ENCODE peak calls at places on chromosomes 1 and 21, in nine cellular contexts. Y is GM13977, C is dorsolateral prefrontal cortex, G is cardiac fibroblast, L is foreskin keratinocyte, I is HFF-Myc, T is body of pancreas, X is Calu3, D is upper lobe of right lung. N is an unnamed sample.

GRCh38 chr1:201917362-201918033 is 28.8 kb downstream of the SHISA4 start:
- DNase-seq in T (peak), Y (no peak), C (no peak), I (peak), L (peak), G (peak), X (peak), D (no peak), N (no peak)

GRCh38 chr1:2592672-2593071 is 6.1 kb downstream of the PRXL2B start:
- DNase-seq in X (peak), L (no peak), I (no peak), D (peak), T (peak), C (no peak), Y (no peak), G (no peak), N (no peak)

GRCh38 chr1:37498872-37499617 is 15.5 kb downstream of the MEAF6 start:
- DNase-seq in L (peak), I (no peak), G (peak), D (no peak), C (no peak), T (peak), Y (no peak), X (peak), N (no peak)

GRCh38 chr1:169451425-169451824 is 24.2 kb upstream of the CCDC181 start:
- DNase-seq in G (no peak), X (no peak), C (no peak), Y (no peak), T (no peak), L (peak), D (no peak), I (no peak), N (no peak)

GRCh38 chr1:155889566-155889965 is 21.6 kb downstream of the RIT1 start:
- DNase-seq in G (peak), C (no peak), I (no peak), D (no peak), X (no peak), L (no peak), T (no peak), Y (no peak), N (no peak)

GRCh38 chr1:232568906-232569305 is 61.0 kb downstream of the SIPA1L2 start:
- DNase-seq in T (no peak), D (no peak), I (no peak), X (no peak), L (no peak), Y (no peak), C (no peak), G (no peak), N (no peak)

GRCh38 chr1:210222288-210223006 is 10.1 kb upstream of the SERTAD4 start:
- DNase-seq in C (no peak), L (peak), X (peak), Y (no peak), G (peak), D (no peak), I (no peak), T (peak), N (no peak)

GRCh38 chr1:234322979-234323378 is 50.3 kb upstream of the COA6 start:
- DNase-seq in I (no peak), L (no peak), C (no peak), X (peak), G (peak), D (peak), Y (peak), T (peak), N (peak)

GRCh38 chr1:210816136-210816535 is 317.8 kb downstream of the KCNH1 start:
- DNase-seq in D (no peak), C (no peak), I (no peak), L (no peak), X (no peak), G (no peak), T (no peak), Y (no peak), N (no peak)

GRCh38 chr1:71019248-71019647 is 28.4 kb downstream of the PTGER3 start:
- DNase-seq in G (no peak), Y (no peak), I (no peak), C (no peak), T (no peak), L (no peak), X (no peak), D (no peak), N (no peak)

GRCh38 chr1:118987431-118988185 is 535 bp downstream of the TBX15 start:
- DNase-seq in T (no peak), I (no peak), G (peak), Y (peak), X (no peak), L (no peak), C (no peak), D (no peak), N (no peak)

GRCh38 chr1:211285196-211285595 is 26.0 kb downstream of the RCOR3 start:
- DNase-seq in L (no peak), C (no peak), D (no peak), T (no peak), I (no peak), G (peak), X (no peak), Y (no peak), N (no peak)

GRCh38 chr1:25361901-25362300 is 23.8 kb downstream of the TMEM50A start:
- DNase-seq in T (no peak), G (peak), I (no peak), Y (no peak), C (no peak), D (no peak), X (no peak), L (no peak), N (no peak)

GRCh38 chr1:178580876-178581275 is 68.0 kb downstream of the TEX35 start:
- DNase-seq in T (no peak), X (no peak), I (no peak), Y (no peak), L (no peak), G (no peak), C (no peak), D (no peak), N (no peak)

GRCh38 chr1:247330548-247331171 is 1.0 kb downstream of the ZNF496 start:
- DNase-seq in X (no peak), I (no peak), C (no peak), G (no peak), T (no peak), Y (no peak), D (no peak), L (no peak), N (peak)

GRCh38 chr1:11563560-11564069 is 84.7 kb downstream of the DISP3 start:
- DNase-seq in Y (no peak), L (peak), G (peak), I (no peak), C (no peak), D (no peak), X (no peak), T (no peak), N (peak)

GRCh38 chr1:47781171-47781959 is 215.8 kb downstream of the TRABD2B start:
- DNase-seq in X (no peak), C (no peak), T (no peak), I (no peak), Y (no peak), G (no peak), L (no peak), D (no peak), N (no peak)

GRCh38 chr1:23423415-23424170 is 955 bp downstream of the TCEA3 start:
- DNase-seq in Y (no peak), X (peak), L (no peak), D (peak), I (no peak), T (peak), C (no peak), G (no peak), N (no peak)

GRCh38 chr1:36480161-36480560 is 2.6 kb downstream of the CSF3R start:
- DNase-seq in T (no peak), G (no peak), L (no peak), X (no peak), Y (no peak), C (no peak), D (peak), I (no peak), N (no peak)

DNA sequence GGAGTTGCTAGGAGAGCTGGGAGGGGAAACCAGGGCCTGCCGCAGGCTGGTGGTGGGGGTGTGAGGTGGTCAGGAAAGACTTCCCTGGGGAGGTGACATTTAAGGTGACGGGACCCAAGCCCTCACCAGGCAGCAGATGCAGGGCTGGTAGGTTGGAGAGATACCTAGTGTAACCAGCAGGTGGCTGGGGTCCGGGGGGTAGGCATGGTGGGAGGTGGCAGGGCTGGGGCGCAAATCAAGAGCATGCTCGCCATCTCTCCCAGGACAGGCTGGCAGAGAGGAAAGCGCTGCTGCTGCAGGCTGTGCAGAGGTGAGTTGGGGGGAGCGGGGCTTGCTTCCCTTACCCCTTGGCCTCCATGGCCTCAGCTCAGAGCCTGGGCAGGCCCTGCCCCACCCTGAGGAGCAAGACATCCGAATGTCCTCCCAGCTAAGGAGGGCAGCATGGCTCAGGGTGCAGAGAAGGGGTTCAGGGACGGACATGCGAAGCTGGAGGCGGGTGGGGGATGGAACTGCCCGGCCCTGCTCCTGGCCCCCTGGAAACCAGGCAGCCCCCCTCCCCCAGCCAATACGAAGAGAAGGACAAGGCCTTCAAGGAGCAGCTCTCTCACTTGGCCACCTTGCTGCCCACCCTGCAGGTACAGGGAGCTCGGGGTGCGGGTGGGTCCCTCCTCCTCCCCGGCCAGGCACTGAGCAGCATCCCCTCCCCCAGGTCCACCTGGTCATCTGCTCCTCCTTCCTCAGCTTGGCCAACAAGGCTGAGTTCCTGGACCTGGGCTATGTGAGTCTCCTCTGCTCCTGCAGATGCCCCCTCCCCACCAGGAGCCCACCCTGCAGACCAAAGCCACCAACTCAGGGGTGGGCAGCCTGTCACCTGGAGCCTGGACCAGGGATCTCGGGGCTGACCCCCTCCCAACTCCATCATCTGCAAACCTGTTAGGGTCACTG is 4.0 kb downstream of the RNF207 start:
- DNase-seq in L (no peak), G (no peak), T (no peak), D (no peak), C (no peak), X (no peak), I (no peak), Y (no peak), N (no peak)
- TF ChIP-seq CTCF in L (no peak), G (peak), T (no peak), D (no peak), C (no peak), X (no peak), I (peak), Y (peak), N (peak)

DNA sequence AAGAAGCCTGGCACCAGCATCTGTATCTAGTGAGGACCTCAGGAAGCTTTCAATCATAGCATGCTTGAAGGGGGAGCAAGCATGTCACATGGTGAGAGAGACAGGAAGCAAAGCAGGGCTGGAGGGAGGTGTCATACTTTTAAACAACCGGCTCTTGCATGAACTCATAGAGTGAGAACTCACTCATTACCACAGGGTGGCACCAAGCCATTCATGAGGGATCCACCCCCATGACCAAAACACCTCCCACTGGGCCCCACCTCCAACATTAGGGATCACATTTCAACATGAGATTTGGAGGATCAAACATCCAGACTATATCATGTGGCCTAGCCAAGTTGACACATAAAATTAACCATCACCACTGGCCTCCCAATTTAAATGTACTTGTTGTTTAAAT is 125.1 kb upstream of the KCND3 start:
- DNase-seq in G (no peak), D (no peak), I (no peak), X (no peak), L (peak), Y (no peak), C (no peak), T (no peak), N (no peak)
- TF ChIP-seq CTCF in G (no peak), D (no peak), I (no peak), X (no peak), L (peak), Y (no peak), C (no peak), T (no peak), N (no peak)

DNA sequence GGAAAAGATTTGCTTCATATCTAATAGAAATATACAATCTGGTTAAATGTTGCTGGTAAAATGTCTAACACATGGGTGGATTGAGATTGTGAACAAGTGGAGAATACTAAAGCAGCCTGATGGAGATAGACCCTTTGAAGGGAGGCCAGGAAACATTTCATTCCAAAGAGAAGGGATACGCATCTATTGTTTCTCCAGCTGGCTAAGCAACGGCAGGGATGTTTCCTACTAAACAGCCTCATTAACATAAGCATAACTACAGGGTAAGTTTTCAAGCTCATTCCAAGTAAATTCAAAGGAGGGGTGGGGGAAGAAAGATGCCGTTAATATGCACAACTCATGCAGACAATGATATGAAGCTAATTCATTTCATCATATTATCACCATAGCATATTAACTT is 257.4 kb upstream of the PTBP2 start:
- DNase-seq in Y (no peak), X (no peak), C (no peak), I (no peak), L (no peak), D (no peak), T (no peak), G (no peak), N (no peak)
- TF ChIP-seq CTCF in Y (no peak), X (no peak), C (no peak), I (no peak), L (no peak), D (no peak), T (no peak), G (no peak), N (no peak)

GRCh38 chr1:16236495-16237342 is at the start of gene CPLANE2:
- DNase-seq in G (peak), X (peak), C (peak), Y (peak), I (peak), L (peak), T (peak), D (peak), N (peak)
- TF ChIP-seq CTCF in G (no peak), X (no peak), C (no peak), Y (no peak), I (no peak), L (peak), T (no peak), D (no peak), N (no peak)

GRCh38 chr1:18816808-18817207 is 42.7 kb downstream of the TAS1R2 start:
- DNase-seq in L (no peak), X (no peak), D (no peak), G (peak), Y (no peak), T (no peak), C (no peak), I (no peak), N (no peak)

GRCh38 chr1:18812540-18812939 is 46.9 kb downstream of the TAS1R2 start:
- DNase-seq in Y (no peak), L (no peak), D (no peak), C (no peak), I (no peak), T (no peak), X (no peak), G (no peak), N (no peak)

GRCh38 chr1:18814340-18815202 is 44.9 kb downstream of the TAS1R2 start:
- DNase-seq in L (no peak), D (no peak), Y (no peak), T (no peak), X (no peak), G (no peak), I (no peak), C (no peak), N (no peak)

GRCh38 chr1:18817316-18817715 is 42.1 kb downstream of the TAS1R2 start:
- DNase-seq in T (no peak), L (no peak), X (no peak), C (no peak), G (no peak), D (no peak), I (no peak), Y (no peak), N (no peak)

GRCh38 chr1:18815203-18815531 is 44.3 kb downstream of the TAS1R2 start:
- DNase-seq in D (no peak), C (no peak), L (no peak), Y (no peak), I (no peak), G (no peak), X (no peak), T (no peak), N (no peak)
- TF ChIP-seq CTCF in D (no peak), C (no peak), L (no peak), Y (no peak), I (no peak), G (no peak), X (no peak), T (no peak), N (no peak)

GRCh38 chr21:25734654-25735220 is at the start of the genes ATP5PF and GABPA:
- DNase-seq in I (peak), Y (peak), C (peak), L (peak), D (peak), G (peak), X (peak), T (peak), N (peak)

GRCh38 chr21:25733859-25734653 is 648 bp downstream of the ATP5PF start:
- DNase-seq in Y (peak), L (peak), X (peak), C (no peak), T (peak), D (peak), I (no peak), G (peak), N (peak)

GRCh38 chr21:25735895-25736597 is 1.3 kb downstream of the GABPA start:
- DNase-seq in I (no peak), D (no peak), Y (no peak), L (peak), T (no peak), C (no peak), X (no peak), G (peak), N (no peak)

GRCh38 chr21:25732091-25732760 is 2.5 kb downstream of the ATP5PF start:
- DNase-seq in L (peak), D (no peak), X (no peak), T (no peak), C (no peak), Y (no peak), I (no peak), G (no peak), N (no peak)

DNA sequence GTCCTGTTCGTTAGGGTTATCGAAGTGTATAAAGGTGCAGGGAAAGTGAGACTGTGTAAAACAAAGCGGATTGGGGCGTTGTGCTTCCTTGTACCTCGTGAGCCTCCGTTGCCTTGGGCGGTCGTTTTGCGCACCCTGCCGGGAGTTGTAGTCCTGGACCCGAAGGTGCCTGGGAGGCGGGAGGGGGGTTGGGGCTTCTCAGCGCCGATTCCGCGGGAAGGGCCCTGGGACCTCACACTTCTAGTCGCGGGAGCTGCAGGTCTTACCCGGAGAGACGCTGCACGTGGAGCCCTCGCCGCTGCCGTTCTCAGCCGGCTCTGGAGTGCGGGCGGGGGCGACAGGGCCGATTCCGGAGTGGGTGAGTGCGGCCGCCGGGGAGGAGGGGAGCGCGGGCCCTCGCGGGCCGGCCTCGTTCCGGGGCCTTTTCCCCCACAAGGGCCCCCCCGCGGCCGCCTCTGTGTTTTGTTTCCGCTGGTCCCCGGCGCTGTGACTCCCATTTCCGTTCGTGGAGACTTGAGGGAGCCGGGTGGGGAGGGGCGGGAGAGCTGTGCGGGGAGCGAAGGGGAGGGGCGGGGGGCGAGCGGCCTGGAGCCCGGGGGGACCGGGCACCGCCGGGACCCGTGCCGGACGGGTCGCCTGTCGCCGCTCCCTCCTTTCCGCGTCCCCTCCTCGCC is 586 bp downstream of the GABPA start:
- DNase-seq in I (peak), L (peak), C (peak), G (peak), D (peak), T (peak), Y (peak), X (peak), N (peak)
- TF ChIP-seq CTCF in I (no peak), L (peak), C (peak), G (peak), D (no peak), T (peak), Y (peak), X (no peak), N (no peak)

DNA sequence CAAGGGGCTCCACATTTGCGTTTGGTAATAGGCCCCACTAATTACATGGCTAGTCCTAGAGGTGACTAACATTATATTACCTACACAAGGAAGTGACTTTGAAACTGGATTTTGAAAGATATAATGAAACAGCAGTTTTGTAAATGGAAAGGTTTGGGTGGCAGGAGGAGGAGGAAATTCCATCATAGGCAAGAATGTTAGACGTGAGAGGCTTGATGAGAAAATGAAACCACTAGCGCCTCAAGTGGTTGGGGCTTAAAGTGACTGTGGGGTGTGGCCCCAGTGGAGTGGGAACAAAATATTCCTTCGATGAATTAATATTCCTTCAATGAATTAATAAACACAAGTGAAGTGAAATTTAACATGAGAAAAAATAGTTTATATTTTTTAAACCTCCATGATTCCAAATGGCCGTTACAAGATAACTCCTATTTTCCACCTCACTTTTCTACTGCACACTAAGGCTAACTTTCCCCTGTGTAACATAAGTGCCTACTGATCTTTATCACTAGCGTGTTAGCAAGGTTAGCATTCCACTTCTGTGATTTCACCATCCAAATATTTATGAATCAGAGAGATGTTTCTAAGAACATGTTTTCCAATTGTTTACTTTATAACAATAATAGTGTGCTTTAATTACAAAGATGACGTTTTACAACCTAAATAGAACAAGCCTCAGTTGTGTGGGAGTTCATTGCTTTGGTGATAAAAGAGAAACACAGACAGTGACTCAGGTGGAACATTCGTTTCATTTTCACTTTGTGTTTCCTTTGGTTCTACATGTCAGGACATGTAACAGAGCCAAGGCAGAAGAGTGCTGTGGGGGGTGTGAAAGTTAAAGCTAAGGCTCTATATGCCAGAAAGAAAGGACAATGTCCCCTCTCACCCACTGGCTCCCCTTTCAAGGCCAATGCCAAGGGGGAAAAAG is 12.5 kb upstream of the ATF3 start:
- DNase-seq in T (peak), I (peak), X (peak), Y (peak), G (peak), D (no peak), L (peak), C (no peak), N (peak)
- TF ChIP-seq CTCF in T (peak), I (peak), X (peak), Y (peak), G (peak), D (peak), L (peak), C (no peak), N (no peak)